ENCODE peak calls at places on chromosomes 1 and 21, in four cellular contexts. One of them, this sample, is unnamed.

GRCh38 chr1:178536844-178537371 is 24.0 kb downstream of the TEX35 start:
- DNase-seq in iPS DF 19.7: no peak
- DNase-seq in T-cell: no peak
- DNase-seq in GM20000: no peak
- DNase-seq in this sample: no peak

GRCh38 chr1:107246775-107247345 is 106.0 kb downstream of the NTNG1 start:
- DNase-seq in iPS DF 19.7: no peak
- DNase-seq in T-cell: no peak
- DNase-seq in GM20000: no peak
- DNase-seq in this sample: peak

GRCh38 chr1:206706298-206706791 is 21.6 kb downstream of the MAPKAPK2 start:
- DNase-seq in iPS DF 19.7: no peak
- DNase-seq in T-cell: no peak
- DNase-seq in GM20000: no peak
- DNase-seq in this sample: no peak

GRCh38 chr1:39238476-39238875 is 34.0 kb downstream of the MACF1 start:
- DNase-seq in iPS DF 19.7: no peak
- DNase-seq in T-cell: no peak
- DNase-seq in GM20000: no peak
- DNase-seq in this sample: no peak

GRCh38 chr21:44394733-44395132 is 41.3 kb downstream of the TRPM2 start:
- DNase-seq in iPS DF 19.7: no peak
- DNase-seq in T-cell: no peak
- DNase-seq in GM20000: no peak
- DNase-seq in this sample: no peak

GRCh38 chr1:15684468-15685283 is 556 bp downstream of the PLEKHM2 start:
- DNase-seq in iPS DF 19.7: no peak
- DNase-seq in T-cell: peak
- DNase-seq in GM20000: peak
- DNase-seq in this sample: no peak

GRCh38 chr1:27557596-27558340 is 46.2 kb downstream of the AHDC1 start:
- DNase-seq in iPS DF 19.7: no peak
- DNase-seq in T-cell: no peak
- DNase-seq in GM20000: no peak
- DNase-seq in this sample: no peak

GRCh38 chr1:120178799-120179419 is 2.6 kb upstream of the SEC22B start:
- DNase-seq in iPS DF 19.7: no peak
- DNase-seq in T-cell: no peak
- DNase-seq in GM20000: peak
- DNase-seq in this sample: no peak